ENCODE peak calls at places on chromosomes 12 and 14, in four cellular contexts. T, B, O and D are unnamed samples.

GRCh38 chr12:15530361-15530760 is 208.1 kb downstream of the PTPRO start:
- DNase-seq in T (no peak), B (no peak), O (no peak), D (no peak)

GRCh38 chr12:89544730-89545184 is 18.9 kb upstream of the POC1B start:
- DNase-seq in T (no peak), O (no peak), B (no peak), D (peak; percentile 55)

GRCh38 chr14:104094709-104095425 is 9.4 kb downstream of the ASPG start:
- DNase-seq in T (no peak), O (peak; percentile 99), B (peak; percentile 89), D (peak; percentile 74)

GRCh38 chr14:70905316-70905715 is 1.9 kb upstream of the PCNX1 start:
- DNase-seq in T (peak; percentile 90), B (no peak), O (no peak), D (no peak)

GRCh38 chr12:89645434-89645833 is 63.2 kb downstream of the ATP2B1 start:
- DNase-seq in O (no peak), B (no peak), T (no peak), D (peak; percentile 29)

GRCh38 chr14:66709292-66709691 is 201.3 kb downstream of the GPHN start:
- DNase-seq in B (no peak), O (no peak), T (peak; percentile 19), D (no peak)

GRCh38 chr14:65286443-65286842 is 126.1 kb upstream of the FUT8 start:
- DNase-seq in T (no peak), B (no peak), O (no peak), D (no peak)

GRCh38 chr14:22569106-22569748 is 19.8 kb downstream of the DAD1 start:
- DNase-seq in T (peak; percentile 57), O (no peak), B (no peak), D (no peak)

GRCh38 chr12:96171905-96172304 is 22.3 kb upstream of the ELK3 start:
- DNase-seq in O (no peak), T (no peak), B (no peak), D (no peak)

GRCh38 chr12:14554281-14555008 is 13.2 kb downstream of the PLBD1 start:
- DNase-seq in T (no peak), O (no peak), B (no peak), D (peak; percentile 53)

GRCh38 chr14:32134448-32135070 is 57.5 kb downstream of the ARHGAP5 start:
- DNase-seq in O (no peak), T (peak; percentile 59), B (no peak), D (no peak)

GRCh38 chr12:105457026-105457425 is 126.5 kb downstream of the C12orf75 start:
- DNase-seq in T (peak; percentile 19), B (no peak), O (no peak), D (no peak)

DNA sequence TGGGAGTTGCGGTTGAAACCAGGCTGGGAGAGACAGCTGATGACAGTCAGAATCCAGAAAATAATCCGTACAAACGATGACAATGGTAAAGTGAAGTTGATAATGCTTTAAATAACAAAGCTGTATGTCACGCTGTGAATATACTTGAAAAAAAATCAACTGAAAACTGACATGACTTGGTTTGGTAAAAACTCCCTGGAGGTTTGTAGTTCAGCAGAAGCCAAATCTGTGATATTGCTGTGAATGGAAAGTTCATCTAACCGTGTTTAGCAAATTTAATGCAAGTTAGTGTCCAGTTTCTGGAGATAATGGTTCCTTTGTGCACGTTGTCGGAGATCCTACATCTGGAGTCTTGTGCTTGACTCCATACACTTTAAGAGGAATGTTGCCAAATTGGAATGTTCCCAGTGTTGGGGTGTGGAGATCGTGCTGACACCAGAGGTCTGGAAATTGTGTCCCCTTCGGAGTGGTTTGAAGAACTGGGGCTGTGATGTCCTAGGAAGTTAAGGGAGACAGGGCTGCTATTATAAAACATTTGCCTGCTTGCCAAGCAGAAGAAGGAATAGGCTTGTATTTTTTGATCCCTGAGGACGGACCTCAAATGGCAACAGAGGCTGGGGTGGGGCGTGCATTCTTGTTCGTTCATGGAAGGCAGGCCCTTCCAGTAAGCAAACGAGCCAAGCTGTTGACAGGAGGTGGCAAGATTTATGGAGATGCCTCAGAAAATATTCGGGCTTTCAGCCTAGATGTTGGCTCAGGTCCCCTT is 30.6 kb downstream of the PPFIBP1 start:
- DNase-seq in B (no peak), O (no peak), T (no peak), D (no peak)
- H3K4me1 ChIP-seq in B (no peaks in the 10 kb centered on the region), O (peaks cover 2% of the 10 kb centered on the region), T (peaks cover 28% of the 10 kb centered on the region), D (peaks cover 26% of the 10 kb centered on the region)

DNA sequence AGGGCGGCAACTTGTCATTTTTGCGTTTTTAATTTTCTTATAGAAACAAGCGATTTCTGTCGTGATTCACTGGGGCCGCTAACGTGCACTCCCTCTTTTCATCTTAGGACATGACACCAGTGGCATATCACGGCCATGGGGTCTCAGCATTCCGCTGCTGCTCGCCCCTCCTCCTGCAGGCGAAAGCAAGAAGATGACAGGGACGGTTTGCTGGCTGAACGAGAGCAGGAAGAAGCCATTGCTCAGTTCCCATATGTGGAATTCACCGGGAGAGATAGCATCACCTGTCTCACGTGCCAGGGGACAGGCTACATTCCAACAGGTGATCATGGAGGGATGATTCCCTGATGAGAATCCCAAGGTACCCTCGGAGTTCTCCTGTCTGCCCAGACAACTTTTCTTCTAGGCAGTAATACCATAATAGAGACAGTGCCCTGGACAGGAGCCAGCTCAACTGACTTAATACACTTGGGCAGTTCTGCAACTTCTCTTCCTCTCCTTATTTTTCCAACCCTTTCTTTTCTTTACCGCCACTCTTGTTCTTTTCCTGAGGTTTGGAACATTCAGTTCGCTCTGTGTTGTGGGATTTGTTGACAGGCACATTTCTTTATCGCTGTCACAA is 817 bp downstream of the TMEM106C start:
- DNase-seq in B (peak; percentile 62), T (no peak), O (no peak), D (peak; percentile 65)
- H3K18ac ChIP-seq in B (no peak overlapping the region), T (no peak overlapping the region), O (no peak overlapping the region), D (no peak overlapping the region)

GRCh38 chr12:120822832-120823503 is 81.2 kb downstream of the SPPL3 start:
- DNase-seq in B (peak; percentile 47), T (no peak), O (no peak), D (peak; percentile 71)
- H4K5ac ChIP-seq in B (no peak overlapping the region), T (no peak overlapping the region), O (no peak overlapping the region), D (no peak overlapping the region)

GRCh38 chr14:23569443-23570151 is 2.0 kb upstream of the AP1G2 start:
- DNase-seq in O (no peak), T (no peak), B (peak; percentile 81), D (peak; percentile 90)
- H3K4me1 ChIP-seq in O (peaks cover 11% of the 10 kb centered on the region), T (peaks cover 2% of the 10 kb centered on the region), B (peaks cover 9% of the 10 kb centered on the region), D (peaks cover 3% of the 10 kb centered on the region)

GRCh38 chr14:101635238-101636080 is 74.2 kb downstream of the DIO3 start:
- DNase-seq in O (no peak), B (peak; percentile 29), T (no peak), D (no peak)

GRCh38 chr14:101636081-101636560 is 74.8 kb downstream of the DIO3 start:
- DNase-seq in O (no peak), B (no peak), T (no peak), D (no peak)

GRCh38 chr14:101634453-101635237 is 73.3 kb downstream of the DIO3 start:
- DNase-seq in O (peak; percentile 44), T (no peak), B (peak; percentile 35), D (no peak)

GRCh38 chr14:101632520-101632919 is 71.2 kb downstream of the DIO3 start:
- DNase-seq in T (no peak), B (no peak), O (no peak), D (no peak)

DNA sequence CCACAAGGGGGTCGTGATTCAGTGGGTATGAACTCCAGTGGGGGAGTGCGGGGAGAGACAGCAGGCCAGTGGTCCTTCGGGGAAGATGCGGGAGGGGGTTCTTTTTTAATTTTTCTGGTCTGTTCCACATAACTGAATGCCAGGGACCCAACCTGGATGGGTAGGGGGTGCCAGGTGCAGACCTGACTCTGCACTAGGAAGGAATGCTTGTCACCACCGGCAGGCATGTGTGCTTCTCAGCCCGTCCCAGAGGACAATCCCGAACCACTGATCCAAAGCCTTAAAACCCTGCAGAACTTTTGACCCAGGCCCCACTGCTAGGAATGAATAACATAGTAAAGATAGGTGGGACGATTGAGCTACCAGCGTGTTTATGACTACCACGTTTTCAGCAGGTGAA is 72.0 kb downstream of the DIO3 start:
- DNase-seq in B (no peak), O (no peak), T (no peak), D (no peak)
- H3K18ac ChIP-seq in B (no peak overlapping the region), O (no peak overlapping the region), T (no peak overlapping the region), D (no peak overlapping the region)

DNA sequence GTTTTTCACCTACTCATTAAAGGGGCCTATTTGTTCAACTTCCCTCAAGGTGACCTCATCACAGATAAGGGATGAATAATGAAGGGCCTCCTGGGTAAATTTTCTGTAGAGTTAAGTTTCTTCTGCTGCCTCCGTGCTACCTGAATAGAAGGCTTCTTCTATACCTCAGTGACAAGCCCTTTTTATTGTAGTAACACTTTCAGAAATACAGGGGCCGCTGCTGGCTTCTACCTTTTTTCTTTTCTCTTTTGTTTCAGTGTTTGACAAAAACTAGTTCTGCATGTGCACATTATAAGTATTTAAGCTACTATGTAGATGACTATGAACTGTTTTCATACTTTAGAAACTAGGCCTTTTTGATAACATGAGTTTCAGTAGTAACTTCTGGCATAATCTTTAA is 207.0 kb downstream of the NAV3 start:
- DNase-seq in T (no peak), O (no peak), B (no peak), D (peak; percentile 16)
- H4K5ac ChIP-seq in T (no peak overlapping the region), O (no peak overlapping the region), B (no peak overlapping the region), D (no peak overlapping the region)

GRCh38 chr12:124556067-124556466 is 11.3 kb downstream of the NCOR2 start:
- DNase-seq in B (no peak), T (no peak), O (no peak), D (no peak)
- H3K4me1 ChIP-seq in B (peaks cover 13% of the 10 kb centered on the region), T (peaks cover 14% of the 10 kb centered on the region), O (peaks cover 41% of the 10 kb centered on the region), D (no peaks in the 10 kb centered on the region)

GRCh38 chr14:36221097-36221496 is 44.6 kb upstream of the PTCSC3 start:
- DNase-seq in O (no peak), B (no peak), T (no peak), D (peak; percentile 68)

GRCh38 chr14:36217027-36217426 is 40.5 kb upstream of the PTCSC3 start:
- DNase-seq in T (no peak), B (no peak), O (no peak), D (no peak)

GRCh38 chr14:36215217-36215598 is 38.7 kb upstream of the PTCSC3 start:
- DNase-seq in T (no peak), O (no peak), B (no peak), D (no peak)

GRCh38 chr14:36214476-36215216 is 38.1 kb upstream of the PTCSC3 start:
- DNase-seq in B (no peak), T (no peak), O (no peak), D (no peak)

GRCh38 chr14:36217732-36218131 is 41.2 kb upstream of the PTCSC3 start:
- DNase-seq in B (no peak), O (no peak), T (no peak), D (no peak)
- H3K18ac ChIP-seq in B (no peak overlapping the region), O (no peak overlapping the region), T (no peak overlapping the region), D (no peak overlapping the region)